ENCODE peak calls at places on chromosomes 2 and 18, in seven cellular contexts. H, N, V, P, K, L and O are unnamed samples.

GRCh38 chr18:26656944-26657536 is 108.7 kb upstream of the KCTD1 start:
- DNase-seq in P (peak), V (no peak), H (peak), L (peak), N (peak), K (peak), O (no peak)

GRCh38 chr2:60469918-60470317 is 83.5 kb downstream of the BCL11A start:
- DNase-seq in L (no peak), H (no peak), V (no peak), P (no peak), N (no peak), K (no peak), O (no peak)

GRCh38 chr2:112474844-112475486 is 7.0 kb upstream of the TTL start:
- DNase-seq in N (no peak), P (no peak), H (no peak), L (peak), K (no peak), V (no peak), O (no peak)

GRCh38 chr2:132438650-132439030 is 22.0 kb downstream of the GPR39 start:
- DNase-seq in K (peak), L (peak), H (no peak), N (no peak), P (no peak), V (peak), O (peak)

GRCh38 chr2:119109823-119110222 is 48.7 kb downstream of the C1QL2 start:
- DNase-seq in K (peak), L (no peak), N (no peak), H (no peak), P (no peak), V (no peak), O (no peak)

GRCh38 chr2:173854141-173854540 is 111.0 kb downstream of the SP3 start:
- DNase-seq in V (no peak), L (no peak), H (no peak), P (no peak), K (no peak), N (no peak), O (no peak)

GRCh38 chr2:10795508-10796046 is 17.0 kb downstream of the PDIA6 start:
- DNase-seq in V (no peak), N (no peak), P (no peak), H (no peak), L (no peak), K (no peak), O (no peak)

GRCh38 chr2:205405752-205406151 is 276.5 kb upstream of the NRP2 start:
- DNase-seq in K (peak), V (peak), P (no peak), H (no peak), N (no peak), L (peak), O (peak)

GRCh38 chr2:233705911-233706506 is 6.7 kb upstream of the UGT1A5 start:
- DNase-seq in V (no peak), N (no peak), K (peak), H (no peak), P (peak), L (no peak), O (no peak)

GRCh38 chr18:71426441-71426840 is 1117.7 kb downstream of the CBLN2 start:
- DNase-seq in N (no peak), H (no peak), V (no peak), K (no peak), L (no peak), P (no peak), O (no peak)

GRCh38 chr2:136068828-136069227 is 49.1 kb downstream of the CXCR4 start:
- DNase-seq in N (no peak), K (no peak), L (no peak), H (no peak), V (no peak), P (no peak), O (no peak)

GRCh38 chr18:62347091-62347506 is 22.0 kb downstream of the TNFRSF11A start:
- DNase-seq in H (peak), K (no peak), L (peak), N (no peak), V (no peak), P (no peak), O (no peak)

GRCh38 chr2:231927566-231927890 is 1.3 kb upstream of the NPPC start:
- DNase-seq in P (no peak), V (no peak), H (no peak), L (no peak), N (peak), K (no peak), O (no peak)

GRCh38 chr2:231926761-231927565 is 767 bp upstream of the NPPC start:
- DNase-seq in P (no peak), K (peak), N (peak), L (no peak), H (peak), V (no peak), O (no peak)

GRCh38 chr2:231925303-231926179 is 655 bp downstream of the NPPC start:
- DNase-seq in V (no peak), P (peak), H (peak), K (peak), N (peak), L (peak), O (peak)

GRCh38 chr2:231924889-231925275 is 1.3 kb downstream of the NPPC start:
- DNase-seq in L (no peak), N (peak), K (no peak), H (no peak), P (no peak), V (no peak), O (no peak)

DNA sequence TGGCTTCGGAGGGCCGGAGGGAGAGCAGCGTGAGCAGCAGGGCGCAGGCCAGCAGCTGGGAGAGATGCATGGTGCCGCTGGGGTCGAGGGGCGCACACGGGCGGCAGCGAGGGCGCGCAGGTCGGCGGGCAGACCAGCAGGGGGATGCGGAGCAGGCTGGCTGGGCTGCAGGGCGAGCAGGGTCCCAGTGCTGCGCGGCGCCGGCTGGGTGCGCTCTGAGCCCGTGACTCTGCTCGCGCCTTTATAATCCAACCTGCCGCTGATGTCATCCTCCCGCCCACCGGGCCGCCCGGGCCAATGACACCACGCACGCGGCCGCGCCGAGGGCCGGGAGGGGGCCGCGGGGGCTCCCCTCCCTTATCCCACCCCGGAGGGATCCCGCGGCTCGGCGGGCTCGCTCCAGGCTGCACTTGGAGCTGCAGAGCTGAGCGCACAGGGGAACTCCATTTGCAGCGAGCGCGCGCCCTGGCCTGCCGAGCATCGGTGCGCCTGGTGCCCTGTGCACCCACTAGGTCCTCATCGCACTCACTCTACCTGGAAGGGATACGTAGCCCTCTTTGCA is at the start of gene NPPC:
- DNase-seq in H (peak), P (no peak), V (no peak), K (peak), N (peak), L (peak), O (no peak)
- H3K4me3 ChIP-seq in H (peak), P (peak), V (peak), K (peak), N (peak), L (peak), O (peak)

GRCh38 chr2:231611273-231612198 is 18.9 kb downstream of the TEX44 start:
- DNase-seq in V (peak), L (no peak), P (peak), K (peak), N (peak), H (peak), O (peak)
- TF ChIP-seq CTCF in V (no peak), L (peak), P (no peak), K (no peak), N (peak), H (peak), O (peak)

GRCh38 chr18:905948-906415 is 1.3 kb downstream of the ADCYAP1 start:
- DNase-seq in K (no peak), P (no peak), H (peak), V (no peak), N (no peak), L (no peak), O (no peak)

GRCh38 chr18:908631-909621 is 4.3 kb downstream of the ADCYAP1 start:
- DNase-seq in H (peak), K (no peak), L (no peak), V (no peak), N (no peak), P (no peak), O (no peak)

GRCh38 chr18:907171-907879 is 2.7 kb downstream of the ADCYAP1 start:
- DNase-seq in V (no peak), H (peak), L (no peak), N (peak), K (no peak), P (no peak), O (no peak)

GRCh38 chr18:906416-907170 is 1.9 kb downstream of the ADCYAP1 start:
- DNase-seq in V (no peak), L (no peak), P (no peak), H (peak), N (peak), K (no peak), O (no peak)

GRCh38 chr18:907880-908512 is 3.3 kb downstream of the ADCYAP1 start:
- DNase-seq in K (no peak), L (no peak), P (no peak), V (no peak), N (peak), H (peak), O (no peak)
- H3K4me3 ChIP-seq in K (no peak), L (no peak), P (peak), V (no peak), N (peak), H (peak), O (peak)

GRCh38 chr2:179932786-179933185 is 71.4 kb upstream of the ZNF385B start:
- DNase-seq in V (no peak), K (no peak), L (no peak), N (no peak), H (no peak), P (no peak), O (no peak)

GRCh38 chr2:179938026-179938425 is 69.1 kb downstream of the CWC22 start:
- DNase-seq in L (no peak), V (no peak), N (no peak), H (no peak), K (no peak), P (no peak), O (no peak)

GRCh38 chr2:179939282-179939681 is 67.8 kb downstream of the CWC22 start:
- DNase-seq in K (no peak), P (no peak), V (no peak), H (no peak), L (no peak), N (no peak), O (no peak)

GRCh38 chr2:179931502-179931901 is 70.1 kb upstream of the ZNF385B start:
- DNase-seq in P (no peak), K (no peak), V (no peak), H (no peak), L (no peak), N (no peak), O (no peak)

DNA sequence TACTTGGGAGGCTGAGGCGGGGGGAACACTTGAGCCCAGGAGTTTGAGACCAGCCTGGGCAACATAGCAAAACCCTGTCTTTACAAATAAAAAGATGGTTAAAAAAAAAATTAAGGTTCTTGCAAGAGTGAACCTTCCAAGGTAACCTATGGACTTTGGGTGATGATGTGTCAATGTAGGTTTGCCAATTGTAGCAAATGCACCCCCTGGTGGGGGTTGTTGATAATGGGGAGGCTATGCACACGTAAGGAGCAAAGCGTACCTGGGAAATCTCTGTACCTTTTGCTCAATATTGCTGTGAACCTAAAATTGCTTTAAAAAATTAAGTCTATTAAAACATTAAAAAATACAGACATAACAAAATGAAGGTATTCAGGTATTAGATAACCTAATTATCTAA is 70.4 kb downstream of the CWC22 start:
- DNase-seq in N (peak), L (no peak), K (peak), V (no peak), P (no peak), H (peak), O (no peak)
- TF ChIP-seq CTCF in N (peak), L (peak), K (peak), V (peak), P (no peak), H (peak), O (peak)